ENCODE peak calls at places on chromosomes 7 and 10, in nine cellular contexts. V is GM23248, I is PC-3, Y is GM23338, B is PC-9, C is hepatocyte, P is HCT116, A is Karpas-422, U is MM.1S. L is an unnamed sample. For H3K9me2, the result is how much of the 10 kb centered on the place peaks cover.

GRCh38 chr10:17209302-17209701 is 7.8 kb upstream of the TRDMT1 start:
- DNase-seq in V (peak), I (no peak), Y (no peak), B (no peak), C (no peak), P (no peak), A (no peak), U (no peak), L (no peak)

GRCh38 chr7:115410972-115411686 is 489.2 kb downstream of the MDFIC start:
- DNase-seq in V (no peak), I (no peak), Y (no peak), B (no peak), C (no peak), P (no peak), A (peak), U (peak), L (peak)

GRCh38 chr7:26049081-26049480 is 102.9 kb upstream of the NFE2L3 start:
- DNase-seq in V (no peak), I (no peak), Y (no peak), B (no peak), C (no peak), P (no peak), A (no peak), U (no peak), L (no peak)

GRCh38 chr10:3375505-3375904 is 202.9 kb upstream of the PITRM1 start:
- DNase-seq in V (no peak), I (no peak), Y (no peak), B (no peak), C (no peak), P (no peak), A (no peak), U (no peak), L (no peak)

GRCh38 chr10:55063817-55064216 is 262.8 kb upstream of the PCDH15 start:
- DNase-seq in V (peak), I (peak), Y (no peak), B (no peak), C (no peak), P (no peak), A (no peak), U (no peak), L (no peak)

GRCh38 chr7:56175086-56175760 is 59.0 kb upstream of the NUPR2 start:
- DNase-seq in V (peak), I (no peak), Y (no peak), B (no peak), C (no peak), P (no peak), A (no peak), U (no peak), L (no peak)

GRCh38 chr10:955820-956217 is 24.3 kb upstream of the LARP4B start:
- DNase-seq in V (no peak), I (no peak), Y (no peak), B (no peak), C (no peak), P (no peak), A (no peak), U (no peak), L (no peak)

GRCh38 chr7:81402227-81402626 is 367.6 kb downstream of the HGF start:
- DNase-seq in V (no peak), I (no peak), Y (no peak), B (no peak), C (no peak), P (no peak), A (no peak), U (no peak), L (no peak)

GRCh38 chr7:43669286-43670081 is 59.8 kb downstream of the COA1 start:
- DNase-seq in V (peak), I (no peak), Y (peak), B (no peak), C (no peak), P (no peak), A (no peak), U (no peak), L (no peak)

GRCh38 chr10:62541811-62542210 is 167.6 kb downstream of the ZNF365 start:
- DNase-seq in V (no peak), I (no peak), Y (no peak), B (no peak), C (no peak), P (no peak), A (no peak), U (no peak), L (no peak)

GRCh38 chr7:134246761-134247160 is 70.0 kb downstream of the SLC35B4 start:
- DNase-seq in V (no peak), I (no peak), Y (no peak), B (no peak), C (no peak), P (no peak), A (no peak), U (no peak), L (peak)

GRCh38 chr10:35636942-35637341 is 5.2 kb downstream of the FZD8 start:
- DNase-seq in V (no peak), I (peak), Y (no peak), B (no peak), C (no peak), P (no peak), A (no peak), U (no peak), L (no peak)

GRCh38 chr7:134948736-134949135 is 37.6 kb upstream of the AGBL3 start:
- DNase-seq in V (peak), I (no peak), Y (no peak), B (peak), C (no peak), P (no peak), A (no peak), U (no peak), L (no peak)

GRCh38 chr7:2670720-2671391 is 17.1 kb upstream of the AMZ1 start:
- DNase-seq in V (peak), I (peak), Y (peak), B (no peak), C (peak), P (peak), A (peak), U (peak), L (peak)

GRCh38 chr7:43612128-43612527 is 29.2 kb downstream of the STK17A start:
- DNase-seq in V (peak), I (no peak), Y (no peak), B (no peak), C (no peak), P (no peak), A (no peak), U (no peak), L (no peak)

GRCh38 chr10:133079836-133080682 is 7.7 kb upstream of the ADGRA1 start:
- DNase-seq in V (peak), I (no peak), Y (peak), B (no peak), C (peak), P (no peak), A (no peak), U (no peak), L (no peak)

GRCh38 chr10:132959296-132959961 is 17.1 kb upstream of the CFAP46 start:
- DNase-seq in V (no peak), I (no peak), Y (no peak), B (no peak), C (no peak), P (no peak), A (no peak), U (no peak), L (no peak)

GRCh38 chr7:136336932-136337331 is 359.8 kb upstream of the MTPN start:
- DNase-seq in V (no peak), I (no peak), Y (no peak), B (no peak), C (no peak), P (no peak), A (no peak), U (no peak), L (no peak)

GRCh38 chr10:110414563-110415309 is 83.0 kb upstream of the DUSP5 start:
- DNase-seq in V (peak), I (peak), Y (no peak), B (peak), C (no peak), P (peak), A (peak), U (peak), L (peak)

GRCh38 chr7:138886501-138886917 is 88.5 kb upstream of the ATP6V0A4 start:
- DNase-seq in V (peak), I (peak), Y (peak), B (peak), C (peak), P (peak), A (peak), U (peak), L (peak)

GRCh38 chr7:105036217-105037168 is 22.5 kb downstream of the KMT2E start:
- DNase-seq in V (no peak), I (no peak), Y (no peak), B (no peak), C (no peak), P (no peak), A (no peak), U (no peak), L (no peak)

GRCh38 chr7:100247152-100247757 is 27.5 kb downstream of the PVRIG start:
- DNase-seq in V (peak), I (peak), Y (peak), B (peak), C (peak), P (peak), A (no peak), U (no peak), L (no peak)

GRCh38 chr10:49385939-49386922 is 9.7 kb downstream of the DRGX start:
- DNase-seq in V (peak), I (no peak), Y (no peak), B (no peak), C (no peak), P (no peak), A (no peak), U (no peak), L (no peak)

GRCh38 chr7:129184979-129185670 is 3.3 kb upstream of the SMO start:
- DNase-seq in V (no peak), I (peak), Y (no peak), B (no peak), C (no peak), P (no peak), A (no peak), U (no peak), L (no peak)

GRCh38 chr10:11898372-11899066 is 75.4 kb downstream of the PROSER2 start:
- DNase-seq in V (no peak), I (peak), Y (no peak), B (peak), C (peak), P (peak), A (no peak), U (no peak), L (no peak)

GRCh38 chr7:41188163-41189130 is 514.4 kb downstream of the INHBA start:
- DNase-seq in V (peak), I (peak), Y (peak), B (peak), C (no peak), P (no peak), A (no peak), U (no peak), L (no peak)

GRCh38 chr10:14374745-14375445 is 44.2 kb upstream of the FRMD4A start:
- DNase-seq in V (no peak), I (no peak), Y (no peak), B (no peak), C (no peak), P (no peak), A (no peak), U (no peak), L (no peak)

GRCh38 chr10:26556756-26557640 is 118.9 kb downstream of the APBB1IP start:
- DNase-seq in V (peak), I (peak), Y (peak), B (no peak), C (peak), P (peak), A (peak), U (peak), L (peak)

GRCh38 chr7:30331338-30331737 is 46.9 kb downstream of the ZNRF2 start:
- DNase-seq in V (peak), I (peak), Y (no peak), B (no peak), C (no peak), P (no peak), A (no peak), U (no peak), L (no peak)

GRCh38 chr7:75738975-75739795 is 444 bp upstream of the HIP1 start:
- DNase-seq in V (peak), I (peak), Y (peak), B (peak), C (peak), P (peak), A (peak), U (peak), L (peak)

GRCh38 chr10:47225186-47225927 is 74.6 kb upstream of the GDF10 start:
- DNase-seq in V (no peak), I (no peak), Y (peak), B (no peak), C (no peak), P (no peak), A (no peak), U (no peak), L (no peak)

GRCh38 chr7:883029-884021 is 7.0 kb downstream of the GET4 start:
- DNase-seq in V (peak), I (no peak), Y (no peak), B (no peak), C (no peak), P (no peak), A (no peak), U (no peak), L (no peak)

GRCh38 chr10:49621561-49621960 is 7.7 kb downstream of the CHAT start:
- DNase-seq in V (no peak), I (no peak), Y (no peak), B (no peak), C (no peak), P (no peak), A (no peak), U (no peak), L (no peak)

GRCh38 chr7:115748123-115748738 is 282.3 kb downstream of the TFEC start:
- DNase-seq in V (peak), I (peak), Y (peak), B (no peak), C (peak), P (peak), A (no peak), U (peak), L (no peak)

GRCh38 chr10:27713906-27714305 is 31.7 kb downstream of the MKX start:
- DNase-seq in V (peak), I (no peak), Y (no peak), B (no peak), C (no peak), P (no peak), A (no peak), U (no peak), L (no peak)

GRCh38 chr7:117796889-117797288 is 76.4 kb downstream of the CTTNBP2 start:
- DNase-seq in V (no peak), I (no peak), Y (peak), B (no peak), C (no peak), P (no peak), A (no peak), U (no peak), L (no peak)

GRCh38 chr10:123160311-123160980 is 6.2 kb downstream of the BUB3 start:
- DNase-seq in V (no peak), I (no peak), Y (no peak), B (no peak), C (no peak), P (no peak), A (no peak), U (peak), L (peak)

DNA sequence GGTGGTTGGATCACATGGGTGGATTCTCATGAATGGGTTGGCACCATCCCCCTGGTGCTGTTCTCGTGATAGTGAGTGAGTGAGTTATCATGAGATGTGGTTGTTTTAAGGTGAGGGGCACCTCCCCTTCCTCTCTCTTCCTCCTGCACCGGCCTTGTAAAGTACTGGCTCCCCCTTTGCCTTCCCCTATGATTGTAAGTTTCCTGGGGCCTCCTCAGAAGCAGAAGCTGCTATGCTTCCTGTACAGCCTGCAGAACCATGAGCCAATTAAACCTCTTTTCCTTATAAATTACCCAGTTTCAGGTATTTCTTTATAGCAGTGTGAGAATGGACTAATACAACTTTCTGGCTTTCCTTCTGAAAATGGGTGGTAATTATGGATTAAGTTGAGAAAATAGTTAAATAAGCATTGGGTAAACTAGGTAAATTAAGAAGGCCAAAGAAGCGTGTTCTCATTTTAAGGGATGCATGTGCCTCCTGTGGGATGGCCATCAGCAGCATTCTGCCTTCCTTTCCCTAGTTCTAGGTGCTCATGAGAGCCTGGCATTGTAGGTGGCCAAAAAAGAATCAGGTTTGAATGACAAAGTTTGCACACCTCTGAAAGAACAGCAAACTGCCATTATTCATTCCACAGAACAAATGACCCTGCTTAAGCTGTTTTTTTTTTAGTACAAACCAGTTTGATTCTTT is 241.4 kb upstream of the CCDC6 start:
- DNase-seq in V (no peak), I (no peak), Y (no peak), B (no peak), C (no peak), P (no peak), A (no peak), U (no peak), L (no peak)
- H3K9me2 ChIP-seq in V (under half), I (under half), Y (under half), B (under half), C (under half), P (under half), A (under half), U (under half), L (under half)

DNA sequence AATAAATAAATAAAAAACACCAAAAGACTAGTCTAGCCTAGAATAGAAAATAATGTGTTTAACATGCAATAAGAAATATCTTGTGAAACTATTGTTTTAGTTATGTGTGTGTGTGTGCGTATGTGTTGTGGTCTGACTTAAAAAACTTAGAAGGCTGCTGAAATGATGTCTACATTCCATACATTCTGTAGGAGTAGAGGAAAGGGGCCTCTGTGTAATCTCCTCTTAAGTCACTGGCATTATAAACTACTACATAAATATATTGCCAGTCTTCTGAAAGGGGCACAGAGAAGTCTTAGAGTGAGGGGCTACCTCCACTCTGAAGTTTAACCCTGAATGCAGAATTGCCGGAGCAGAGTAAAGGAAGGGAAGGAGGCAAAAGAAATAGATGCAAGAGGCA is 75.9 kb downstream of the DNAJC1 start:
- DNase-seq in V (peak), I (peak), Y (no peak), B (peak), C (no peak), P (no peak), A (no peak), U (no peak), L (no peak)
- H3K9me2 ChIP-seq in V (under half), I (under half), Y (under half), B (under half), C (under half), P (under half), A (under half), U (under half), L (under half)

DNA sequence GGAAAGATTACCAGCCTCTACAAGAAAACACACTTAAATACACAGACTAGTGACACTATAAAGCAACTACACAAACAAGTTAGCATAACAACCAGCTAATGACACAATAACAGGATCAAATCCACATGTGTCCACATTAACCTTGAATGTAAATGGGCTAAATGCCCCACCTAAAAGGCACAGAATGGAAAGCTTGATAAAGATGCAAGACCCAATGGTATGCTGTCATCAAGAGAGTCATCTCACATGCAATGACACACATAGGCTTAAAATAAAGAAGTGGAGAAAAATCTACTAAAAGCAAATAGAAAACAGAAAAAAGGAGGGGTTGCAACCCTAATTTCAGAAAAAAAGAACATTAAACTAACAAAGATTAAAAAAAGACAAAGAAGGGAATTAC is 14.0 kb upstream of the GIMAP4 start:
- DNase-seq in V (no peak), I (no peak), Y (no peak), B (no peak), C (no peak), P (no peak), A (no peak), U (no peak), L (no peak)
- H3K9me2 ChIP-seq in V (under half), I (under half), Y (under half), B (under half), C (under half), P (under half), A (under half), U (under half), L (under half)

DNA sequence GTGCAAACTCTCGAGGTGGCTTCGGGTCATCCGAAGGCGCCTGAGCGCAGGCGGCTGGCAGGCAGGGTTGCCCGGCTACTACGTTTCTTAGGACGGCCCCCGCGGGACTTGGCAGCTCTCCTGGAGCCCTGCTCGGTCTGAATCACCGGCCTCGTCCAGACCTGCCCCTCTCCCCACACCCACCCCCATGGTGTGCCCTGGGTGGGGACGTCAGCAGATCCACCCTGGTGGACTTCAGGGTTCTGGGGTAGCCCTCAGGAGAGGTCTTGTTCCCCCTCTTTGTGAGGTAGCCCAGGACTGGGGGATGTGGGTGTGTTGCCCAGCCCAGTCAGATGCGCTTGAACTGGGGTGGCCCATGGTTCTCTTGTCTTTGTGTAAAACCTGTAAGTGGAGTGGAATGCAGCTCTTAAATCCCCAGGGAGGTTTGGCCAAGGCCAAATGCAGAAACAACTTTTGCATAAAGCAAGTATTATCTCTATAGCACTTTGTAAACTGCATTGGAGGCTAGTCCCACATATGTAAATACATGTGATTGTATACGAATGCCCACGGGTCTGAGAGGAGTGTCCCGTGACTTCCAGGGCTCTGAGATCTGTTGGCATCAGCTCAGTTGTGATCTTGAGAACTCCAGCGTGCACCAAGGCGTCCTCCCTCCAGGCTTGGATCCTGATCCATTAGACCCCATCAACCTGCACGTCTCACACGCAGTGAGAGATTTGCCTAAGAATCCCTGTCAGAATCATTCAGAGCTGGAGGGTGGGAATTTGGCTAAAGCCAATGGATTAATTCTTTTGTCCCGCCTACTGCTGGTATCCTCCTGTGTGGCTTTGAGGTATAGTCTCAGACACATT is 1.8 kb downstream of the PFKFB3 start:
- DNase-seq in V (peak), I (peak), Y (no peak), B (peak), C (peak), P (no peak), A (peak), U (no peak), L (peak)
- H3K9me2 ChIP-seq in V (under half), I (under half), Y (under half), B (under half), C (under half), P (under half), A (under half), U (under half), L (under half)

GRCh38 chr7:94304878-94305277 is 89.8 kb upstream of the COL1A2 start:
- DNase-seq in V (no peak), I (no peak), Y (no peak), B (no peak), C (no peak), P (no peak), A (no peak), U (no peak), L (no peak)
- H3K9me2 ChIP-seq in V (under half), I (under half), Y (under half), B (under half), C (under half), P (under half), A (under half), U (under half), L (under half)

GRCh38 chr10:74063256-74063655 is 65.3 kb downstream of the VCL start:
- DNase-seq in V (peak), I (peak), Y (no peak), B (no peak), C (no peak), P (no peak), A (no peak), U (no peak), L (no peak)
- H3K9me2 ChIP-seq in V (under half), I (under half), Y (under half), B (under half), C (under half), P (under half), A (under half), U (under half), L (under half)